ENCODE peak calls at places on chromosomes 11 and 22, in six cellular contexts. S, J, C, Z, M and B are unnamed samples.

GRCh38 chr11:72568861-72569260 is 105.4 kb downstream of the PDE2A start:
- DNase-seq in S (no peak), J (no peak), Z (no peak), C (no peak), M (no peak), B (no peak)

GRCh38 chr11:20873054-20873453 is 203.7 kb downstream of the NELL1 start:
- DNase-seq in S (peak; percentile 2), J (no peak), M (peak; percentile 73), C (no peak), Z (no peak), B (no peak)

GRCh38 chr11:47257518-47258316 is at the start of gene NR1H3:
- DNase-seq in S (peak; percentile 96), M (peak; percentile 80), J (peak; percentile 85), Z (peak; percentile 66), C (peak; percentile 81), B (peak; percentile 72)

GRCh38 chr22:29603358-29604191 is at the start of gene NF2:
- DNase-seq in S (peak; percentile 100), Z (peak; percentile 99), C (peak; percentile 44), J (peak; percentile 99), M (peak; percentile 99), B (peak; percentile 99)

GRCh38 chr22:31681625-31682345 is 19.8 kb upstream of the PISD start:
- DNase-seq in C (no peak), M (no peak), Z (peak; percentile 60), J (no peak), S (peak; percentile 54), B (no peak)

GRCh38 chr11:122186439-122187080 is 70.5 kb upstream of the BLID start:
- DNase-seq in Z (peak; percentile 97), S (peak; percentile 99), J (no peak), M (peak; percentile 57), C (peak; percentile 24), B (no peak)

GRCh38 chr11:20011294-20011951 is 148.9 kb downstream of the DBX1 start:
- DNase-seq in Z (no peak), M (no peak), J (no peak), C (no peak), S (no peak), B (no peak)

GRCh38 chr11:114058026-114058706 is 1.3 kb upstream of the ZBTB16 start:
- DNase-seq in J (no peak), C (no peak), Z (no peak), M (peak; percentile 76), S (peak; percentile 60), B (peak; percentile 43)

GRCh38 chr11:6319001-6319878 is 1.1 kb downstream of the CAVIN3 start:
- DNase-seq in S (peak; percentile 63), M (peak; percentile 47), Z (peak; percentile 34), J (peak; percentile 53), C (peak; percentile 41), B (peak; percentile 26)

GRCh38 chr11:48036466-48036865 is 56.1 kb downstream of the PTPRJ start:
- DNase-seq in J (no peak), Z (peak; percentile 84), S (peak; percentile 72), M (no peak), C (no peak), B (peak; percentile 43)

GRCh38 chr11:36073411-36074203 is 129.7 kb downstream of the LDLRAD3 start:
- DNase-seq in S (peak; percentile 82), C (no peak), J (no peak), M (peak; percentile 52), Z (peak; percentile 92), B (no peak)

GRCh38 chr11:106398396-106399074 is 321.1 kb downstream of the AASDHPPT start:
- DNase-seq in Z (peak; percentile 57), C (no peak), J (no peak), S (no peak), M (peak; percentile 14), B (peak; percentile 24)

GRCh38 chr22:46741974-46742519 is 4.0 kb upstream of the CERK start:
- DNase-seq in J (no peak), M (no peak), C (no peak), Z (no peak), S (no peak), B (no peak)
- TF ChIP-seq CTCF in J (peak; percentile 14), M (no peak), C (no peak), Z (no peak), S (no peak), B (no peak)

DNA sequence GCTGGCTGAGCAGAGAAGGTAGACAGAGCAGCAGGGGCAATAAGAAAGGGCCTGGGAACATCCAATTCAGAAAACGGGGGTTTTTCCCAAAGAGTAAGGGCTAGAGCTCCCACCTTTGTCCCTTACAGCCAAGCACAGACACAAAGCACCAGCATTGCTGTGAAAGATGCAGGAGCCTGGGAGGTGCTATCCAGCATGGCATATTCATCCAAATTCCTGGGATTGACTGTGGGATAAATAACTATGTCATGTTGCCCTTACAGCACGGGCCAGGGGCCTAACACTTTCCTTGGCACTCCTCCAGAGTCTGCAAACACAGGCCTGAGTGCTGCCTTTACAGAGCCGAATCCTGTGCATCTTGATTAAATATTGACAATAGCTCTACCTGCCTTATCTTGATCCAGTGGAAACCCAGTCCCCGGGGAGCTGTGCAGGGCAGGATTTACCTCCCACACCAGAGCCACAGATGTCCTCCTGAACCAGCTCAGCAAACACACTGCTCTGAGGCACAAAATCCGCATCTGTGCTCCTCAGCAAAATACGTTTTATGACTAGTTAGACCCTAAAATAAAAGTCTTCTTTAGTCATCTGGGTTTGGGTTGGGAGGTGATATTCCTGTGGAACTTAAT is 36.3 kb downstream of the POU2AF3 start:
- DNase-seq in J (no peak), M (peak; percentile 74), C (no peak), S (no peak), Z (no peak), B (no peak)
- H3K4me1 ChIP-seq in J (peaks cover 25% of the 10 kb centered on the region), M (peaks cover 41% of the 10 kb centered on the region), C (peaks cover 53% of the 10 kb centered on the region), S (no peaks in the 10 kb centered on the region), Z (peaks cover 5% of the 10 kb centered on the region), B (peaks cover 3% of the 10 kb centered on the region)

DNA sequence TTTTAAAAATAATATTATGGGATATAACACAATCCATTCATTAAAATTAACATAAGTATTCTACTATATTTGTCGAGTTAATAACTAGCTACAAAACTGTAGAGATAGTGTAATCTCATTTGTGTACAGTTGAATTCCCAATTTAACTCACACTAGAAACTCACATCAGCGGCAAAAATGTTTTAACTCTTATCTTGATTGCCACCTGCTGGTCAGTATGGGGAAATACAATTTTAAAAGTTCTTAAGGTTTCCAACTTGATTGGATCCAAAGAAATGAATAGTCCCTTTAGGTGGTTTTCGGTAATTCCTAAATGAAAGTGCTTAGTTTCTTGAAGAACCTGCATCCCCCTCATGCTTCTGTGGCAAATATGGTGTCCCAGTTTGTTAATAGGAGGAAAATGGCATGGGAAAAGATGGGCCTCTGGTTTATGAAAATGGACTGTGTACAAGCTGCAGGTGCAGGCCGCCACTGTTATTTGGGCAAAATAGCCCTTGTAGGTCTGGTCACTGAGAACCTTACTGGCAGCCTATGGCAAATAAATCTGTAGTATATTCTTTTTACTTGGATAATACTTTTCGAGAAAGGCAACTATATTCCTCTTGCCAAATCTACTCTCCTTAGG is 33.7 kb upstream of the SLC17A6 start:
- DNase-seq in C (no peak), Z (peak; percentile 23), M (peak; percentile 48), J (no peak), S (peak; percentile 50), B (no peak)
- TF ChIP-seq CTCF in C (peak; percentile 57), Z (peak; percentile 59), M (peak; percentile 66), J (peak; percentile 60), S (peak; percentile 56), B (peak; percentile 65)

GRCh38 chr22:23248583-23248982 is 68.3 kb downstream of the BCR start:
- DNase-seq in M (peak; percentile 38), C (no peak), Z (peak; percentile 63), J (no peak), S (no peak), B (peak; percentile 62)
- H3K4me1 ChIP-seq in M (peaks cover 49% of the 10 kb centered on the region), C (peaks cover 69% of the 10 kb centered on the region), Z (peaks cover 14% of the 10 kb centered on the region), J (peaks cover 11% of the 10 kb centered on the region), S (peaks cover 20% of the 10 kb centered on the region), B (peaks cover 24% of the 10 kb centered on the region)

DNA sequence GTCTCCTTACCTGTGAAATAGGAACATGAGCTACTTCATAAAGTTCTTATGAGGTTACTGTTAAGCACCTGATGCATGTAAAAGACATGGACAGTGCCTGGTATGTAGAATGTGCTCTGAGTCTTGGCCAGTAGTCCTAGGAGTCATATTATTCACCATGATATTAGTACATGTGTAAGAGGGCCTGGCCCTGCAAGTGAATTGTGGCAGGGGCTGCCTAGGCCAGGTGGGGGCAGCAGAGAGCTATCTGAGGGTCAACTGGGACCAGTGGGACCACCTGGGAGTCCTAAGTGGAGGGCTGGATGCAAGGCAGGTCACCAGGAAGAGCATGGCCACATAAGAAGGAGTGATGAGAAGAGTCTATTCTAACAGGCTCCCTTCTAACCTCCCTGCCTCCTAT is 529.5 kb downstream of the SOX6 start:
- DNase-seq in C (no peak), J (peak; percentile 60), Z (no peak), M (peak; percentile 56), S (peak; percentile 71), B (peak; percentile 38)
- TF ChIP-seq CTCF in C (no peak), J (peak; percentile 55), Z (peak; percentile 47), M (peak; percentile 56), S (peak; percentile 82), B (peak; percentile 49)

GRCh38 chr11:64244966-64245365 is 1.8 kb downstream of the PPP1R14B start:
- DNase-seq in S (no peak), Z (no peak), J (no peak), C (no peak), M (no peak), B (no peak)
- H3K4me1 ChIP-seq in S (peaks cover 9% of the 10 kb centered on the region), Z (peaks cover 12% of the 10 kb centered on the region), J (peaks cover 60% of the 10 kb centered on the region), C (peaks cover 51% of the 10 kb centered on the region), M (peaks cover 19% of the 10 kb centered on the region), B (peaks cover 33% of the 10 kb centered on the region)

GRCh38 chr11:43268161-43268560 is 43.6 kb upstream of the API5 start:
- DNase-seq in M (peak; percentile 10), C (no peak), Z (no peak), S (no peak), J (no peak), B (no peak)

GRCh38 chr11:43270468-43270867 is 41.3 kb upstream of the API5 start:
- DNase-seq in Z (no peak), C (no peak), J (no peak), S (no peak), M (no peak), B (no peak)

GRCh38 chr11:43269229-43269928 is 42.4 kb upstream of the API5 start:
- DNase-seq in S (no peak), Z (no peak), C (no peak), J (no peak), M (no peak), B (peak; percentile 2)

DNA sequence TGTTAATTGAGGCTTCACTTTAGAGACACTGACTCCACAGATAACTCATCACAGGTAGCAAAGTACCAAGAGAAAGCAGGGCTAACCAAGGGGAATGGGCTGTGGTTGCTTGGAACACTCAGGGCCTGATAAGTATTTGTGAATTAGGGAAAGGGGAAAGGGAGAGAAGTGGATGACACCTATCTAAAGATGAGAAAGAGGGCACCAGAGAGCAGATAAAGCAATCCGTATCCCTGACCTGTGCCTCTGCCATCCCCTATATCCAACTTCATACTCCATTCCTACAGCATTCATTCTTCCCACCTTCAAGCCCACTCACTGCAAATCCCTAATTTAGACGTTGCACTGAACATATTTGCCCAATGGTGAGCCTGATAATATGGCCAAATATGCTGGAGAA is 43.0 kb upstream of the API5 start:
- DNase-seq in C (no peak), M (no peak), J (no peak), S (no peak), Z (no peak), B (no peak)
- TF ChIP-seq CTCF in C (no peak), M (no peak), J (no peak), S (no peak), Z (no peak), B (no peak)